ENCODE peak calls at places on chromosomes 2 and 18, in ten cellular contexts. I is tibial nerve, W is neural progenitor cell, K is cardiac muscle cell, O is suprapubic skin, Q is mucosa of descending colon, P is pancreas, R is A549, C is PC-3, E is IMR-90. G is an unnamed sample. For H3K4me1, the result is how much of the 10 kb centered on the place peaks cover.

GRCh38 chr18:27544211-27544610 is 359.1 kb upstream of the CHST9 start:
- DNase-seq in I (no peak), W (no peak), K (no peak), O (no peak), Q (no peak), P (no peak), R (no peak), C (no peak), E (no peak), G (no peak)

GRCh38 chr2:17543131-17543660 is 2.7 kb downstream of the VSNL1 start:
- DNase-seq in I (no peak), W (peak), K (no peak), O (no peak), Q (no peak), P (no peak), R (no peak), C (no peak), E (no peak), G (no peak)

GRCh38 chr2:168798076-168798887 is 4.2 kb upstream of the NOSTRIN start:
- DNase-seq in I (no peak), W (peak), K (peak), O (no peak), Q (no peak), P (no peak), R (no peak), C (no peak), E (no peak), G (no peak)

GRCh38 chr2:7378642-7379041 is 461.4 kb downstream of the RNF144A start:
- DNase-seq in I (no peak), W (no peak), K (no peak), O (no peak), Q (no peak), P (no peak), R (no peak), C (no peak), E (no peak), G (no peak)

GRCh38 chr2:192151848-192152247 is 42.9 kb downstream of the TMEFF2 start:
- DNase-seq in I (no peak), W (no peak), K (peak), O (no peak), Q (no peak), P (no peak), R (no peak), C (no peak), E (peak), G (no peak)

GRCh38 chr2:119747311-119747710 is 12.4 kb upstream of the PTPN4 start:
- DNase-seq in I (no peak), W (no peak), K (no peak), O (no peak), Q (no peak), P (no peak), R (no peak), C (no peak), E (no peak), G (no peak)

GRCh38 chr2:95330939-95331338 is 33.8 kb downstream of the KCNIP3 start:
- DNase-seq in I (no peak), W (no peak), K (no peak), O (no peak), Q (peak), P (peak), R (no peak), C (no peak), E (no peak), G (no peak)

GRCh38 chr2:54455584-54456525 is at the start of gene SPTBN1:
- DNase-seq in I (peak), W (peak), K (peak), O (peak), Q (peak), P (peak), R (peak), C (peak), E (peak), G (peak)

GRCh38 chr2:150421252-150421651 is 66.2 kb downstream of the RND3 start:
- DNase-seq in I (no peak), W (no peak), K (no peak), O (no peak), Q (no peak), P (no peak), R (no peak), C (no peak), E (no peak), G (no peak)

GRCh38 chr2:118387509-118387908 is 299.2 kb downstream of the INSIG2 start:
- DNase-seq in I (no peak), W (no peak), K (peak), O (no peak), Q (no peak), P (no peak), R (peak), C (peak), E (peak), G (no peak)

GRCh38 chr2:207131634-207132418 is 33.9 kb downstream of the KLF7 start:
- DNase-seq in I (no peak), W (no peak), K (peak), O (no peak), Q (no peak), P (no peak), R (no peak), C (no peak), E (no peak), G (no peak)

GRCh38 chr2:85396531-85397470 is 13.4 kb downstream of the CAPG start:
- DNase-seq in I (no peak), W (no peak), K (no peak), O (no peak), Q (no peak), P (no peak), R (no peak), C (peak), E (no peak), G (no peak)

GRCh38 chr18:56756971-56757370 is 105.8 kb downstream of the WDR7 start:
- DNase-seq in I (no peak), W (no peak), K (peak), O (no peak), Q (no peak), P (no peak), R (no peak), C (no peak), E (no peak), G (no peak)

GRCh38 chr2:211957799-211958198 is 580.8 kb downstream of the ERBB4 start:
- DNase-seq in I (no peak), W (no peak), K (no peak), O (no peak), Q (no peak), P (no peak), R (no peak), C (no peak), E (no peak), G (no peak)

GRCh38 chr2:230714122-230714453 is 1.4 kb downstream of the CAB39 start:
- DNase-seq in I (no peak), W (peak), K (peak), O (no peak), Q (no peak), P (no peak), R (peak), C (peak), E (peak), G (no peak)

GRCh38 chr18:79954791-79955190 is 3.3 kb upstream of the SLC66A2 start:
- DNase-seq in I (no peak), W (peak), K (no peak), O (peak), Q (peak), P (no peak), R (no peak), C (no peak), E (no peak), G (peak)

GRCh38 chr18:3447035-3447894 is 2.7 kb upstream of the TGIF1 start:
- DNase-seq in I (peak), W (peak), K (peak), O (no peak), Q (peak), P (peak), R (no peak), C (peak), E (peak), G (no peak)

DNA sequence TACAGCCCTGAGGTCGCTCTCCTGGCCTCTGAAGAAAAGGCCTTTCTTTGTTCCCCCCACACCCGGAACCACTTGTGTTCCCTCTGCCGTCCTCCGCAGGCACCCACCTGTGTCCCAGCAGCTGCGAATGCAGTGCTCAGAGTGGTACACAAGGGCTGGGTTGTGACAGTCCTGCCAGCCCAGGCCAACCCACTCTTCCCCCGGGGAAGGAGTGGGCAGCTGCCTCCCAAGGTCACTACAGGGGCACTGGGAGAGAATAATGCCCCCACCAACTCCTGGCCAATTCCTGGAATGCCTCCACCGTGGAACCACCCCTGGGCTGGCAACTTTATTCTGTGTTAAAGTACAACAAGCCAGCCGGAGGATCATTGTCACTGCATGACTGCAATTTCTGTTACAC is 10.0 kb downstream of the GYPC start:
- DNase-seq in I (no peak), W (no peak), K (no peak), O (no peak), Q (no peak), P (no peak), R (no peak), C (no peak), E (no peak), G (no peak)
- H3K4me1 ChIP-seq in I (under half), W (under half), K (under half), O (under half), Q (under half), P (under half), R (under half), C (under half), E (under half), G (half or more)

DNA sequence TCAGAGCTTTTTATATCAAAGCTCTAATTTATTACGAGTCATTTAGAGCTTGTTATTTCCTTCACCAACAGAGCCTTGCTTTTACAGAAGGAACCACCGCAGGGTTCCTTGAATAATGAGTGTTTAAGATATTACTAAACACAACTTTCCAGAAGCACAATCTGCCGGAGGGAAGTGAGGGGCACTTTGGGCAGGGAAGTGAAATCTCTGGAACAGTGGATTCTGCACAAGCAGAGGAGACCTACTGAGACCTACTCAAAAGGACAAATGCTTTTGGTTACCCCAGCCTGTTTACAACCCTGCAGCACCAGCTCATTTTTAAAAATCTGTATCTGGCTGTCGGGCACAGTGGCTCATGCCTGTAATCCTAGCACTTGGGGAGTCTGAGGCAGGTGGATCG is 47.8 kb upstream of the MYCN start:
- DNase-seq in I (no peak), W (no peak), K (no peak), O (no peak), Q (no peak), P (no peak), R (no peak), C (no peak), E (no peak), G (no peak)
- H3K4me1 ChIP-seq in I (under half), W (half or more), K (under half), O (under half), Q (under half), P (under half), R (under half), C (under half), E (under half), G (under half)

GRCh38 chr2:38435775-38436174 is 58.7 kb upstream of the ATL2 start:
- DNase-seq in I (no peak), W (no peak), K (no peak), O (no peak), Q (no peak), P (no peak), R (no peak), C (no peak), E (no peak), G (no peak)

GRCh38 chr2:38436227-38436664 is 59.2 kb upstream of the ATL2 start:
- DNase-seq in I (no peak), W (no peak), K (no peak), O (no peak), Q (no peak), P (no peak), R (no peak), C (peak), E (no peak), G (no peak)

GRCh38 chr2:38433607-38433975 is 56.5 kb upstream of the ATL2 start:
- DNase-seq in I (no peak), W (no peak), K (no peak), O (no peak), Q (no peak), P (no peak), R (no peak), C (peak), E (no peak), G (no peak)

GRCh38 chr2:38432827-38433606 is 55.9 kb upstream of the ATL2 start:
- DNase-seq in I (no peak), W (no peak), K (no peak), O (no peak), Q (no peak), P (no peak), R (no peak), C (no peak), E (no peak), G (no peak)

GRCh38 chr2:38434595-38434994 is 57.5 kb upstream of the ATL2 start:
- DNase-seq in I (no peak), W (no peak), K (no peak), O (no peak), Q (no peak), P (no peak), R (no peak), C (no peak), E (no peak), G (no peak)
- H3K4me1 ChIP-seq in I (under half), W (under half), K (under half), O (under half), Q (under half), P (under half), R (under half), C (half or more), E (under half), G (under half)

DNA sequence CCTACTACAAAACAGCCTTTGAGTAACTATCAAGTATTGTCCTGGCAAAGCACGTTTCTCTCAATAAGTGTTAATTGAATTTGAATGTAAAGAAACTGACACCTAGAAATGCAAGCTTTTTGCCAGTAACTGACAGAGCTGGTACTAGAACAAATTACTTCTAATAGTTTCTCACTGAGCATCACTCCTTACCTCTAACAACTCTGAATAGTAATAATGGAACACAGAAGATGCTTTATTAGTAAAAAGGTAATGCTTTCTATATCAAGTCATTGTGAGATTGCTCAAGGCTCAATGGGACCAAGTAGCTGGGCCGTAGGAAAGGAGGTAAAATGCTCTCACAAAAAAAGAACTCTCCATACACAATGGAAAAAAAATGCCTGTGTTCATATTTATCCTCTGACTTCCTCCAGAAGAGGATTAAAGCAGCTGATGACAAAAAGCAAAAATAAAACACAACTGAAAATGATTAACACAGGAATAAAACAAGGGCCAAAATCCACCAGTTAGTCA is 11.8 kb downstream of the RASGRP3 start:
- DNase-seq in I (no peak), W (no peak), K (no peak), O (no peak), Q (no peak), P (no peak), R (no peak), C (no peak), E (no peak), G (no peak)
- H3K4me1 ChIP-seq in I (under half), W (under half), K (under half), O (under half), Q (under half), P (under half), R (under half), C (under half), E (under half), G (under half)

DNA sequence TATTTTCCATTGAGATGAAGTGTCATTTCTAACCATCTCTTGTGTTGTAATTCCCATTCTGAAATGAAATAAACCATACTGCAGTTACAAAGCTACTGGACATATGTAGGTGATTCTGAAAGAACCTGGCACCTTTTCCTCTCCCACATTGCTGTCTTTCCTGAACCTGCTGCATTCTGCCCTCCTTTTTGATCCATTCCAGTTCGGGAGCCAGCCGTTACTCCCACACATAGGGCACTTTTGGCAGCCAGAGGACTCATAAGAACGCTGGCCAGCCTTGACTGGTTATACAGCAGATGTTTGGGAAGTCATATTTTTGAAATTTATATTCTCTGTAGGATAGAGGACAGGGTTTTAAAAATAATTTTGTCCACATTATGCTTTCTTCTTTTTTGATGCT is 369.8 kb upstream of the CDH7 start:
- DNase-seq in I (no peak), W (no peak), K (no peak), O (no peak), Q (no peak), P (no peak), R (no peak), C (no peak), E (no peak), G (no peak)
- H3K4me1 ChIP-seq in I (under half), W (under half), K (under half), O (under half), Q (under half), P (under half), R (under half), C (under half), E (under half), G (under half)

GRCh38 chr2:203679401-203679800 is 27.0 kb upstream of the CD28 start:
- DNase-seq in I (no peak), W (no peak), K (no peak), O (no peak), Q (no peak), P (no peak), R (no peak), C (no peak), E (no peak), G (no peak)
- H3K4me1 ChIP-seq in I (under half), W (under half), K (under half), O (half or more), Q (under half), P (under half), R (under half), C (under half), E (under half), G (under half)

DNA sequence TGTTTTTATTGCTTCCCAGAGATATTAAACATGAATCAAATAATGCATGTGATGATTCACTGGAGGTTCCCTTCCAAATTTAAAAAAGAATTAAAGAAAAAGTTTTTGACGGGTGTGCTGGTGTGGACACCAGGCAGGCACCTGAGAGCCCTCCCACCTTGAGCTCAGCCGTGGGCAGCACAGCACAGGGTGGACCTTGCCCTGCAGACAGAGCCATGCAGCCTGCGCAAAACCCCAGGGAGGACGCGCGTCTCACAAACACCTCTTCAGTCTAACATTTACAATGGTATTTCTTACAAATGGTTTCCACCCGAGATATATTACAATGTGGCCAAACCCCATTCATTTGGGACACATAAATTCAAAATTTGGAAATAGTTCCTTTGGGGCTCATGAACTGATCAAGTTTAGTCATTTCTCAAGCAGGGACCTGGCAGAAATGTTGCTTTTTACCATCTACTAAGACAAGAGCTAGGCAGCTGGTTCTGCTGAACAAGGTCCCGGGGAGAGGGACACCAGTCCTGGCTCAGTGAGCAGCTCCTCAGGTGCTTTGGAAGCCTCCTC is 45.4 kb downstream of the ODC1 start:
- DNase-seq in I (no peak), W (no peak), K (no peak), O (no peak), Q (no peak), P (no peak), R (no peak), C (no peak), E (no peak), G (no peak)
- H3K4me1 ChIP-seq in I (under half), W (under half), K (under half), O (half or more), Q (under half), P (under half), R (half or more), C (half or more), E (under half), G (under half)

GRCh38 chr2:201261911-201262310 is 1.6 kb downstream of the CASP8 start:
- DNase-seq in I (no peak), W (no peak), K (no peak), O (no peak), Q (no peak), P (no peak), R (no peak), C (no peak), E (no peak), G (no peak)
- H3K4me1 ChIP-seq in I (under half), W (under half), K (under half), O (half or more), Q (under half), P (under half), R (under half), C (under half), E (under half), G (under half)

GRCh38 chr2:189091253-189091652 is 88.3 kb downstream of the COL5A2 start:
- DNase-seq in I (no peak), W (no peak), K (peak), O (no peak), Q (no peak), P (no peak), R (no peak), C (no peak), E (peak), G (no peak)
- H3K4me1 ChIP-seq in I (under half), W (under half), K (under half), O (under half), Q (under half), P (under half), R (under half), C (under half), E (under half), G (under half)

GRCh38 chr2:134245340-134245984 is 8.4 kb upstream of the MGAT5 start:
- DNase-seq in I (peak), W (peak), K (peak), O (peak), Q (no peak), P (peak), R (peak), C (peak), E (peak), G (peak)
- H3K4me1 ChIP-seq in I (under half), W (under half), K (under half), O (under half), Q (under half), P (under half), R (under half), C (under half), E (under half), G (half or more)